ENCODE peak calls at places on chromosomes 6 and 20, in six cellular contexts. B is GM12878, U is SK-N-SH, J is K562, Q is HepG2, Z is H1. S is an unnamed sample.

GRCh38 chr6:143656026-143656425 is 21.7 kb upstream of the PHACTR2 start:
- DNase-seq in B (no peak), U (no peak), J (no peak), Q (no peak), Z (no peak), S (no peak)

GRCh38 chr6:465531-466348 is 74.2 kb downstream of the IRF4 start:
- DNase-seq in B (no peak), U (no peak), J (no peak), Q (no peak), Z (no peak), S (no peak)

GRCh38 chr6:111806561-111807497 is 66.4 kb downstream of the FYN start:
- DNase-seq in B (no peak), U (no peak), J (no peak), Q (no peak), Z (no peak), S (no peak)

GRCh38 chr20:4154958-4155411 is 139.6 kb upstream of the RNF24 start:
- DNase-seq in B (no peak), U (no peak), J (peak), Q (no peak), Z (no peak), S (peak)

GRCh38 chr20:24878657-24879056 is 70.4 kb upstream of the CST7 start:
- DNase-seq in B (no peak), U (no peak), J (no peak), Q (no peak), Z (no peak), S (no peak)

GRCh38 chr20:59001449-59002171 is 5.4 kb downstream of the CTSZ start:
- DNase-seq in B (no peak), U (no peak), J (no peak), Q (no peak), Z (no peak), S (no peak)

GRCh38 chr6:32627831-32628230 is 9.4 kb upstream of the HLA-DQA1 start:
- DNase-seq in B (peak), U (no peak), J (no peak), Q (no peak), Z (no peak), S (no peak)

GRCh38 chr20:33947709-33948295 is 45.9 kb upstream of the RALY start:
- DNase-seq in B (peak), U (peak), J (peak), Q (peak), Z (peak), S (peak)

GRCh38 chr6:9646346-9647042 is 768.4 kb downstream of the TFAP2A start:
- DNase-seq in B (no peak), U (no peak), J (no peak), Q (no peak), Z (no peak), S (peak)

GRCh38 chr20:32463642-32464400 is 105.7 kb downstream of the ASXL1 start:
- DNase-seq in B (no peak), U (no peak), J (no peak), Q (no peak), Z (no peak), S (no peak)

GRCh38 chr20:6277661-6278060 is 154.8 kb upstream of the FERMT1 start:
- DNase-seq in B (no peak), U (no peak), J (no peak), Q (no peak), Z (no peak), S (no peak)

GRCh38 chr6:5208491-5208890 is 52.3 kb downstream of the LYRM4 start:
- DNase-seq in B (no peak), U (no peak), J (no peak), Q (no peak), Z (no peak), S (no peak)

GRCh38 chr20:59948828-59949720 is 8.9 kb downstream of the FAM217B start:
- DNase-seq in B (no peak), U (peak), J (peak), Q (peak), Z (no peak), S (peak)

GRCh38 chr6:47414517-47415167 is 62.9 kb upstream of the CD2AP start:
- DNase-seq in B (peak), U (no peak), J (peak), Q (peak), Z (no peak), S (no peak)

GRCh38 chr6:139981810-139982550 is 607.5 kb upstream of the CITED2 start:
- DNase-seq in B (no peak), U (no peak), J (peak), Q (no peak), Z (no peak), S (no peak)

GRCh38 chr6:21109421-21110178 is 484.0 kb upstream of the SOX4 start:
- DNase-seq in B (peak), U (no peak), J (peak), Q (peak), Z (no peak), S (no peak)

GRCh38 chr6:2465336-2465735 is 219.9 kb upstream of the GMDS start:
- DNase-seq in B (no peak), U (no peak), J (no peak), Q (no peak), Z (no peak), S (no peak)

GRCh38 chr6:16591681-16592549 is 169.3 kb downstream of the ATXN1 start:
- DNase-seq in B (peak), U (no peak), J (no peak), Q (no peak), Z (no peak), S (no peak)

GRCh38 chr6:1901556-1901955 is 291.8 kb downstream of the FOXC1 start:
- DNase-seq in B (no peak), U (no peak), J (peak), Q (peak), Z (no peak), S (no peak)

GRCh38 chr6:36679043-36679821 is 718 bp downstream of the CDKN1A start:
- DNase-seq in B (no peak), U (peak), J (peak), Q (peak), Z (peak), S (no peak)

GRCh38 chr6:11282245-11282644 is 49.8 kb upstream of the NEDD9 start:
- DNase-seq in B (no peak), U (no peak), J (no peak), Q (peak), Z (no peak), S (peak)

GRCh38 chr6:18293192-18293904 is 29.0 kb upstream of the DEK start:
- DNase-seq in B (no peak), U (no peak), J (no peak), Q (peak), Z (no peak), S (no peak)

GRCh38 chr6:56911847-56912246 is 43.1 kb upstream of the BEND6 start:
- DNase-seq in B (no peak), U (no peak), J (no peak), Q (no peak), Z (no peak), S (no peak)

GRCh38 chr20:59007758-59008511 is 881 bp upstream of the CTSZ start:
- DNase-seq in B (peak), U (no peak), J (peak), Q (no peak), Z (no peak), S (peak)

GRCh38 chr6:133114973-133115372 is 126.2 kb upstream of the EYA4 start:
- DNase-seq in B (no peak), U (no peak), J (no peak), Q (no peak), Z (no peak), S (no peak)

GRCh38 chr20:37239026-37239451 is 22.6 kb downstream of the GHRH start:
- DNase-seq in B (no peak), U (no peak), J (no peak), Q (no peak), Z (no peak), S (no peak)

GRCh38 chr6:73134588-73134987 is 90.7 kb downstream of the KHDC1L start:
- DNase-seq in B (no peak), U (peak), J (peak), Q (peak), Z (peak), S (no peak)
- TF ChIP-seq CTCF in B (peak), U (peak), J (peak), Q (peak), Z (peak), S (peak)

GRCh38 chr6:70651326-70651905 is 16.3 kb upstream of the SMAP1 start:
- DNase-seq in B (no peak), U (no peak), J (no peak), Q (no peak), Z (no peak), S (no peak)
- TF ChIP-seq GABPA in B (no peak), U (no peak), J (no peak), Q (no peak), Z (no peak), S (no peak)

GRCh38 chr6:157221049-157221816 is 102.1 kb downstream of the TMEM242 start:
- DNase-seq in B (peak), U (peak), J (peak), Q (peak), Z (peak), S (peak)
- TF ChIP-seq CTCF in B (no peak), U (no peak), J (no peak), Q (peak), Z (no peak), S (no peak)

GRCh38 chr20:44279228-44279627 is 31.8 kb downstream of the FITM2 start:
- DNase-seq in B (no peak), U (no peak), J (no peak), Q (no peak), Z (no peak), S (no peak)
- TF ChIP-seq GABPA in B (no peak), U (no peak), J (no peak), Q (no peak), Z (no peak), S (no peak)

DNA sequence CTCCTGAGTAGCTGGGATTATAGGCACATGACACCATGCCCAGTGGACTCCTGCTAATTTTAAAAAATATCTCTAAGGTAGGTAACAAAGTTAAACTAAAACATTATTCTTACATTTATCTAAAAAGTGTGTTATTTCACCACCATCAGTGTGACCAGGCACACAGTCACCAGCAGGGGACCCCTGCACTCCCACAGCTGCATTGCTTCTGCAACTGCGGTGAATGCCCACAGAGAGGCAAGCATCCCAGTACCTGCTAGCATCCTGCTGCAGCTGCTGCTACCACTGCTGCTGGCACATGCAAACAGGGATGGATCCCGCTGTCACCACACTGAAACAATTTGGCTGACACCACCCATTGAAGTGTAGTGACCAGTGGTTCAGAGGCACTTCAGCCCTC is 21.9 kb upstream of the EPB41L2 start:
- DNase-seq in B (no peak), U (no peak), J (no peak), Q (peak), Z (no peak), S (no peak)
- TF ChIP-seq CTCF in B (peak), U (no peak), J (no peak), Q (peak), Z (peak), S (no peak)

DNA sequence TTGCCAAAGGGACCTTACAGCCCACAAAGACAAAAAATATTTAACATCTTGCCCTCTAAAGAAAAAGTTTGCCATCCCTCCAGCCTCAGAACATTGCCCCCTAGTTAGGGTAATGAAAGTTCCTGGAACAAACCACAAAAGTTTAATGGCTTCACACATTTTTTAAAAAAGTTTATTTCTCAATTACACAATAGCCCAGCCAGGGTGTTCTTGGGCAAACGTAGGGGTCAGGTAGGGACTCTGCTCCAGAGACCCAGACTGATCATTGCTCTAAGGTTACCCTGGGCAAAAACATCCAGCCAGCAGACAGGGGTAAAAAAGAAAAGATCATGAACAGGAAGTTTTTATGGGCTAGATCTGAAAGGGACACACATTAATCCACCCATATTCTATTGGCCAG is 4.5 kb upstream of the ISM1 start:
- DNase-seq in B (no peak), U (no peak), J (no peak), Q (no peak), Z (no peak), S (no peak)
- TF ChIP-seq GABPA in B (no peak), U (no peak), J (no peak), Q (no peak), Z (no peak), S (no peak)

DNA sequence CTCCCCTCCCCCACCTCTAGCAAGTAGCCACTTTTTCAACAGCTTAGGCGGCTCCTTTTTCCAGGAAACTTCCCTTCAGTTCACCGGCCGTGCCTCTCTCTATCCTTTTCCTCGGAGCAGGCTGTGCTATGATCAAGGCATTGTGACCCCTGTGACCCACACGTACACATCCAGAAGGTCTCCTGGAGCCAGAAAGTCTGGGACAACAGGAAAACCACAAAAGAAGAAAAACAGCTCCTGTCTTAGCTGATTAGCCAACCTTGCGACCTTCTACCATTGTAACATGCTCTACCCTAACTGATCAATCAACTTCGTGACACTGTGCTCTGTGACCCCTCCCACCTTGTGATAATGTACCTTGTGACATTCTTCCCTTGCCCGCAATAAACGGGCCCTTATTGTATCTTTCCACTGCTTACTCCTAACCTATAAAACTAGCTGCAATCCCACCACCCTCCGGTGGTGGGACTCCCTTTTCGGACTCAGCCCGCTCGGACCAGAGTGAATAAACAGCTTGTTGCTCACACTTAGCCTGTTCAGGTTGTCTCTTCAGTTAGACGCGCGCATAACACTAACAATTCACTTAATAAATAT is 24.2 kb downstream of the ZNF311 start:
- DNase-seq in B (peak), U (peak), J (peak), Q (peak), Z (peak), S (no peak)
- TF ChIP-seq CTCF in B (peak), U (peak), J (peak), Q (peak), Z (peak), S (peak)

GRCh38 chr6:13378669-13379590 is 50.6 kb upstream of the TBC1D7 start:
- DNase-seq in B (no peak), U (no peak), J (no peak), Q (no peak), Z (no peak), S (no peak)

GRCh38 chr6:13384966-13385365 is 56.6 kb upstream of the TBC1D7 start:
- DNase-seq in B (no peak), U (peak), J (no peak), Q (no peak), Z (no peak), S (no peak)

GRCh38 chr6:13384506-13384905 is 56.2 kb upstream of the TBC1D7 start:
- DNase-seq in B (no peak), U (no peak), J (no peak), Q (no peak), Z (no peak), S (no peak)

GRCh38 chr6:13380761-13381160 is 52.4 kb upstream of the TBC1D7 start:
- DNase-seq in B (no peak), U (no peak), J (peak), Q (no peak), Z (no peak), S (no peak)

GRCh38 chr6:13383280-13384163 is 55.2 kb upstream of the TBC1D7 start:
- DNase-seq in B (peak), U (no peak), J (no peak), Q (peak), Z (no peak), S (no peak)
- TF ChIP-seq GABPA in B (no peak), U (no peak), J (no peak), Q (no peak), Z (no peak), S (no peak)

GRCh38 chr20:38986663-38987062 is 24.5 kb downstream of the DHX35 start:
- DNase-seq in B (peak), U (no peak), J (no peak), Q (no peak), Z (no peak), S (no peak)
- TF ChIP-seq CTCF in B (no peak), U (no peak), J (no peak), Q (no peak), Z (no peak), S (no peak)